ENCODE peak calls at places on chromosomes 13 and 19, in seven cellular contexts. H is SK-N-SH; S is astrocyte; E is GM23248; I is adrenal gland; M is CD4-positive, CD25-positive, alpha-beta regulatory T cell; P is pancreas. Q is an unnamed sample.

GRCh38 chr19:56660381-56661105 is 11.0 kb downstream of the ZNF835 start:
- DNase-seq in H (peak; percentile 66), S (no peak), E (no peak), I (peak; percentile 57), M (no peak), P (no peak), Q (peak; percentile 83)

GRCh38 chr19:49348305-49349188 is 13.3 kb downstream of the CD37 start:
- DNase-seq in H (no peak), S (no peak), E (no peak), I (no peak), M (no peak), P (no peak), Q (no peak)

GRCh38 chr13:25686831-25687495 is 315.2 kb downstream of the ATP8A2 start:
- DNase-seq in H (no peak), S (no peak), E (no peak), I (no peak), M (no peak), P (no peak), Q (no peak)

GRCh38 chr19:2841858-2842574 is 741 bp downstream of the ZNF555 start:
- DNase-seq in H (peak; percentile 65), S (no peak), E (peak; percentile 45), I (no peak), M (no peak), P (no peak), Q (no peak)

GRCh38 chr19:18894254-18895037 is 1.5 kb downstream of the CERS1 start:
- DNase-seq in H (peak; percentile 97), S (peak; percentile 30), E (peak; percentile 44), I (peak; percentile 77), M (no peak), P (no peak), Q (peak; percentile 82)

GRCh38 chr19:19115954-19116353 is 22.3 kb downstream of the TMEM161A start:
- DNase-seq in H (peak; percentile 72), S (no peak), E (peak; percentile 27), I (peak; percentile 73), M (peak; percentile 37), P (no peak), Q (no peak)

GRCh38 chr19:57566396-57567256 is 7.0 kb upstream of the ZNF550 start:
- DNase-seq in H (no peak), S (peak; percentile 48), E (peak; percentile 47), I (no peak), M (no peak), P (no peak), Q (no peak)

GRCh38 chr13:64723735-64724134 is 2506.4 kb downstream of the PCDH9 start:
- DNase-seq in H (peak; percentile 51), S (peak; percentile 96), E (peak; percentile 87), I (no peak), M (no peak), P (no peak), Q (no peak)

GRCh38 chr13:57624565-57625435 is 6.7 kb upstream of the PCDH17 start:
- DNase-seq in H (peak; percentile 44), S (peak; percentile 49), E (peak; percentile 66), I (peak; percentile 62), M (no peak), P (peak; percentile 48), Q (no peak)

GRCh38 chr19:53158119-53158656 is 665 bp downstream of the ZNF347 start:
- DNase-seq in H (peak; percentile 58), S (peak; percentile 13), E (peak; percentile 69), I (peak; percentile 69), M (no peak), P (peak; percentile 31), Q (peak; percentile 45)

GRCh38 chr19:12187625-12188024 is 24.7 kb downstream of the ZNF136 start:
- DNase-seq in H (no peak), S (no peak), E (peak; percentile 21), I (no peak), M (no peak), P (no peak), Q (no peak)

GRCh38 chr13:46489586-46490023 is 63.4 kb upstream of the LRCH1 start:
- DNase-seq in H (no peak), S (peak; percentile 82), E (peak; percentile 96), I (no peak), M (no peak), P (no peak), Q (no peak)

GRCh38 chr19:42497492-42498226 is 30.6 kb downstream of the CEACAM1 start:
- DNase-seq in H (no peak), S (no peak), E (no peak), I (no peak), M (no peak), P (peak; percentile 71), Q (no peak)

GRCh38 chr13:26561636-26562537 is 4.4 kb downstream of the WASF3 start:
- DNase-seq in H (peak; percentile 51), S (peak; percentile 74), E (peak; percentile 81), I (no peak), M (no peak), P (no peak), Q (peak; percentile 46)

GRCh38 chr13:80524447-80525215 is 183.7 kb upstream of the SPRY2 start:
- DNase-seq in H (no peak), S (peak; percentile 6), E (no peak), I (no peak), M (no peak), P (no peak), Q (no peak)

GRCh38 chr13:60311527-60311926 is 85.5 kb upstream of the TDRD3 start:
- DNase-seq in H (no peak), S (no peak), E (no peak), I (no peak), M (no peak), P (no peak), Q (no peak)

GRCh38 chr19:38496603-38497487 is 63.4 kb downstream of the RYR1 start:
- DNase-seq in H (no peak), S (no peak), E (no peak), I (peak; percentile 69), M (no peak), P (no peak), Q (peak; percentile 39)

GRCh38 chr19:4980838-4981680 is 12.1 kb downstream of the KDM4B start:
- DNase-seq in H (peak; percentile 75), S (no peak), E (no peak), I (no peak), M (no peak), P (no peak), Q (no peak)

GRCh38 chr19:6551607-6552450 is 21.0 kb downstream of the TNFSF9 start:
- DNase-seq in H (peak; percentile 70), S (peak; percentile 68), E (peak; percentile 35), I (no peak), M (peak; percentile 57), P (no peak), Q (peak; percentile 65)

GRCh38 chr13:29993716-29994488 is 143.5 kb upstream of the UBL3 start:
- DNase-seq in H (no peak), S (peak; percentile 69), E (peak; percentile 96), I (no peak), M (no peak), P (no peak), Q (no peak)

GRCh38 chr13:79081942-79082341 is 324.1 kb downstream of the RBM26 start:
- DNase-seq in H (no peak), S (no peak), E (no peak), I (no peak), M (no peak), P (no peak), Q (no peak)

GRCh38 chr19:17482877-17483604 is 12.7 kb downstream of the SLC27A1 start:
- DNase-seq in H (peak; percentile 6), S (no peak), E (no peak), I (no peak), M (no peak), P (no peak), Q (no peak)

GRCh38 chr19:38303517-38304351 is at the start of gene C19orf33:
- DNase-seq in H (no peak), S (peak; percentile 22), E (peak; percentile 22), I (no peak), M (no peak), P (no peak), Q (peak; percentile 40)

GRCh38 chr19:39093761-39094160 is 9.6 kb downstream of the ACP7 start:
- DNase-seq in H (no peak), S (peak; percentile 57), E (peak; percentile 76), I (no peak), M (no peak), P (no peak), Q (no peak)

GRCh38 chr13:89577301-89577700 is 1770.2 kb upstream of the MIR17HG start:
- DNase-seq in H (no peak), S (no peak), E (no peak), I (no peak), M (no peak), P (no peak), Q (no peak)

GRCh38 chr19:3480383-3481091 is at the start of gene SMIM24:
- DNase-seq in H (no peak), S (no peak), E (no peak), I (no peak), M (no peak), P (no peak), Q (no peak)

DNA sequence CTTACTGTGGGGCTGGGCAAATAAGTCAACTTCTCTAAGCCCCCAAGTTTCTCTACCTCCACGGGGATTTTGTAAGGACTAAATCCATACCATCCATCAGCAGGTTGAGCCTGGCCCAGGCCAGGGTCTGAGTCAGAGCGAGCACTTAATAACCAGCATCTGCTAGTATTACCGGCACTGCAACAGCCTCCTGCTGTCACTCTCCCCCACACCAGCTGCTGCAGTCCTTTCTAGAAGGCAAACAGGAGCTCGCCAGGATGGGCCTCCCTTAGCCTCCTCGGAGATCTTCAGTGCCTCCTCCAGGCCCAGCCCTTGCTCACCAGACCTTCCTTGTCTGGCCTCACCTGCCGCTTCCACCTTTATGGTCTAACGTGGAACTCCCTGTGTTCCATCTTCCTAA is 3.2 kb downstream of the NAPA start:
- DNase-seq in H (no peak), S (no peak), E (peak; percentile 64), I (peak; percentile 63), M (no peak), P (no peak), Q (no peak)
- H3K4me3 ChIP-seq in H (no peak overlapping the region), S (no peak overlapping the region), E (peak overlapping the region; percentile 95), I (no peak overlapping the region), M (no peak overlapping the region), P (peak overlapping the region; percentile 90), Q (no peak overlapping the region)

GRCh38 chr19:41426952-41427646 is at the start of gene B3GNT8:
- DNase-seq in H (peak; percentile 71), S (peak; percentile 22), E (peak; percentile 86), I (peak; percentile 86), M (no peak), P (peak; percentile 77), Q (peak; percentile 95)
- H3K9me3 ChIP-seq in H (no peaks in the 10 kb centered on the region), S (no peaks in the 10 kb centered on the region), E (no peaks in the 10 kb centered on the region), I (no peaks in the 10 kb centered on the region), M (no peaks in the 10 kb centered on the region), P (no peaks in the 10 kb centered on the region), Q (no peaks in the 10 kb centered on the region)

GRCh38 chr19:10431254-10431942 is 11.1 kb downstream of the PDE4A start:
- DNase-seq in H (peak; percentile 46), S (no peak), E (peak; percentile 47), I (peak; percentile 69), M (peak; percentile 29), P (no peak), Q (peak; percentile 68)
- H3K27me3 ChIP-seq in H (no peaks in the 10 kb centered on the region), S (peaks cover 13% of the 10 kb centered on the region), E (no peaks in the 10 kb centered on the region), I (no peaks in the 10 kb centered on the region), M (peaks cover 4% of the 10 kb centered on the region), P (no peaks in the 10 kb centered on the region), Q (no peaks in the 10 kb centered on the region)

DNA sequence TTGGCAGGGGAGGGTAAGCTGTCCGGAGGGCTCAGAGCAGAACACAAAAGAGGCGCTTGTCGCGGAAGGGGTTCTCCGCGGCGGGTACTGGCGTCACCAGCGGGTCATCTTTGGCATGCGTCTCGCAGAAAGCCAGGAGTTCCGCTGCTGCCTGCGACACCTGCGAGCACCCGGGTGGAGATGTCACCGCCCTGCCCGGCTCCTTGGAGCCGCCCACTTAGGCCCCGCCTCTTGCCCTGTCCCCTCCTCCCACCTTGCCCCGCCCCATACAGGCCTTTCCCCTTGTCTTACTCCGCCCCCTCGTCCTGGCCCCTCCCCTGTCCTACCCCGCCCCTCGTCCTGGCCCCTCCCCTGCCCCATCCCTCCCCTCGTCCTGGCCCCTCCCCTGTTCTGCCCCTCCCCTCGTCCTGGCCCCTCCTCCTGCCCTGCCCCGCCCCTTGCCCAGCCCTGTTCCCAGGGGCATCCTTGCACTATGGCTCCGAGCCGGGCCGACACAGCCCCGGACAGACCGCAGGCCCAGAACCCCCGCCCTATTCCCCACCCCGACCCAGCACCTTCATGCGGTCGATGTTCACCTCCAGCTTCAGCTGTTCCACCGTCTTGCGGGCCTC is 1.9 kb downstream of the GNG8 start:
- DNase-seq in H (peak; percentile 90), S (peak; percentile 51), E (peak; percentile 93), I (peak; percentile 89), M (peak; percentile 91), P (peak; percentile 90), Q (peak; percentile 87)
- H3K4me3 ChIP-seq in H (peak overlapping the region; percentile 48), S (peak overlapping the region; percentile 46), E (peak overlapping the region; percentile 78), I (no peak overlapping the region), M (peak overlapping the region; percentile 72), P (peak overlapping the region; percentile 10), Q (peak overlapping the region; percentile 34)

Q was measured in right cardiac atrium.